ENCODE peak calls at places on chromosomes 3 and 15, in four cellular contexts. U, L, X and C are unnamed samples.

GRCh38 chr15:73948982-73949381 is 22.7 kb downstream of the LOXL1 start:
- DNase-seq in U (no peak), L (no peak), X (no peak), C (no peak)

GRCh38 chr3:195035345-195036202 is 235.4 kb downstream of the XXYLT1 start:
- DNase-seq in U (no peak), L (no peak), X (no peak), C (no peak)

GRCh38 chr3:133112666-133113065 is 74.5 kb downstream of the TMEM108 start:
- DNase-seq in U (no peak), L (no peak), X (no peak), C (no peak)

GRCh38 chr3:56467801-56468183 is 475 bp downstream of the ERC2 start:
- DNase-seq in U (peak; percentile 5), L (peak; percentile 1), X (no peak), C (peak; percentile 24)

GRCh38 chr3:13200465-13200864 is 127.2 kb upstream of the IQSEC1 start:
- DNase-seq in U (no peak), L (no peak), X (no peak), C (no peak)

GRCh38 chr3:186258968-186259367 is 103.1 kb downstream of the DGKG start:
- DNase-seq in U (no peak), L (no peak), X (no peak), C (no peak)

GRCh38 chr3:104070906-104071305 is 1295.8 kb upstream of the ALCAM start:
- DNase-seq in U (no peak), L (no peak), X (no peak), C (no peak)

GRCh38 chr15:59550961-59551360 is 60.6 kb upstream of the GCNT3 start:
- DNase-seq in U (no peak), L (no peak), X (no peak), C (no peak)

GRCh38 chr15:29570931-29571727 is 251.1 kb downstream of the TJP1 start:
- DNase-seq in U (peak; percentile 47), L (no peak), X (no peak), C (peak; percentile 30)

GRCh38 chr15:62841891-62842559 is 200.5 kb upstream of the TPM1 start:
- DNase-seq in U (no peak), L (no peak), X (no peak), C (no peak)

GRCh38 chr15:92047900-92048299 is 194.4 kb downstream of the SLCO3A1 start:
- DNase-seq in U (no peak), L (no peak), X (no peak), C (no peak)

GRCh38 chr15:39283531-39283930 is 297.3 kb upstream of the THBS1 start:
- DNase-seq in U (no peak), L (peak; percentile 40), X (no peak), C (peak; percentile 34)